ENCODE peak calls at places on chromosomes 16 and 17, in four cellular contexts. Z is prostate gland, G is left lung, K is astrocyte. Q is an unnamed sample.

GRCh38 chr16:58339452-58339938 is 44.7 kb upstream of the PRSS54 start:
- DNase-seq in Z (no peak), G (no peak), K (peak; percentile 12), Q (no peak)

GRCh38 chr17:21539146-21539545 is 153.2 kb upstream of the KCNJ18 start:
- DNase-seq in Z (no peak), G (no peak), K (peak; percentile 4), Q (no peak)

GRCh38 chr16:20308801-20309590 is 18.3 kb downstream of the GP2 start:
- DNase-seq in Z (no peak), G (no peak), K (no peak), Q (no peak)

GRCh38 chr16:74449470-74449869 is 28.2 kb upstream of the CLEC18B start:
- DNase-seq in Z (no peak), G (no peak), K (no peak), Q (no peak)

GRCh38 chr17:31699281-31699680 is 159.8 kb downstream of the COPRS start:
- DNase-seq in Z (no peak), G (no peak), K (peak; percentile 23), Q (no peak)

GRCh38 chr16:14111713-14112538 is 40.8 kb downstream of the MRTFB start:
- DNase-seq in Z (peak; percentile 74), G (peak; percentile 36), K (no peak), Q (peak; percentile 77)

GRCh38 chr17:39808409-39808997 is 55.6 kb downstream of the IKZF3 start:
- DNase-seq in Z (peak; percentile 16), G (no peak), K (no peak), Q (no peak)

GRCh38 chr16:71916397-71916920 is 21.1 kb downstream of the IST1 start:
- DNase-seq in Z (no peak), G (no peak), K (peak; percentile 64), Q (no peak)

GRCh38 chr17:45996282-45996937 is 2.6 kb upstream of the STH start:
- DNase-seq in Z (no peak), G (no peak), K (no peak), Q (no peak)

GRCh38 chr17:79714129-79714528 is 16.6 kb upstream of the ENPP7 start:
- DNase-seq in Z (no peak), G (no peak), K (no peak), Q (no peak)

GRCh38 chr17:38616361-38616760 is 10.6 kb upstream of the SRCIN1 start:
- DNase-seq in Z (no peak), G (no peak), K (no peak), Q (no peak)

GRCh38 chr17:42519546-42520444 is 16.2 kb upstream of the NAGLU start:
- DNase-seq in Z (peak; percentile 81), G (peak; percentile 91), K (peak; percentile 99), Q (peak; percentile 96)

GRCh38 chr17:55157165-55157564 is 107.6 kb upstream of the HLF start:
- DNase-seq in Z (no peak), G (no peak), K (peak; percentile 80), Q (no peak)

GRCh38 chr16:30063893-30064745 is 1.4 kb upstream of the ALDOA start:
- DNase-seq in Z (peak; percentile 78), G (peak; percentile 87), K (no peak), Q (peak; percentile 88)

GRCh38 chr17:67689534-67690177 is 28.1 kb upstream of the NOL11 start:
- DNase-seq in Z (peak; percentile 74), G (no peak), K (peak; percentile 48), Q (no peak)

GRCh38 chr17:58227733-58228132 is 8.7 kb upstream of the MKS1 start:
- DNase-seq in Z (no peak), G (no peak), K (no peak), Q (no peak)

GRCh38 chr16:81486555-81487061 is 42.0 kb downstream of the CMIP start:
- DNase-seq in Z (no peak), G (no peak), K (peak; percentile 73), Q (peak; percentile 85)

GRCh38 chr16:81485225-81485624 is 40.6 kb downstream of the CMIP start:
- DNase-seq in Z (no peak), G (no peak), K (no peak), Q (no peak)

GRCh38 chr16:81487301-81487720 is 42.7 kb downstream of the CMIP start:
- DNase-seq in Z (no peak), G (no peak), K (peak; percentile 68), Q (no peak)

GRCh38 chr16:81483970-81484595 is 39.5 kb downstream of the CMIP start:
- DNase-seq in Z (no peak), G (no peak), K (no peak), Q (no peak)

GRCh38 chr16:81485824-81486554 is 41.4 kb downstream of the CMIP start:
- DNase-seq in Z (no peak), G (no peak), K (peak; percentile 50), Q (no peak)
- H3K4me1 ChIP-seq in Z (no peaks in the 10 kb centered on the region), G (peaks cover 97% of the 10 kb centered on the region), K (peaks cover 33% of the 10 kb centered on the region), Q (no peaks in the 10 kb centered on the region)

GRCh38 chr17:82300707-82301270 is 16.6 kb downstream of the CD7 start:
- DNase-seq in Z (peak; percentile 50), G (peak; percentile 64), K (no peak), Q (peak; percentile 91)
- H3K4me3 ChIP-seq in Z (no peak overlapping the region), G (no peak overlapping the region), K (no peak overlapping the region), Q (no peak overlapping the region)

GRCh38 chr16:87528690-87529579 is 36.1 kb upstream of the ZCCHC14 start:
- DNase-seq in Z (no peak), G (no peak), K (no peak), Q (no peak)
- H3K9me3 ChIP-seq in Z (no peaks in the 10 kb centered on the region), G (peaks cover 33% of the 10 kb centered on the region), K (peaks cover 13% of the 10 kb centered on the region), Q (no peaks in the 10 kb centered on the region)

GRCh38 chr16:88454315-88455057 is 1.4 kb downstream of the ZFPM1 start:
- DNase-seq in Z (no peak), G (peak; percentile 49), K (no peak), Q (no peak)
- H3K4me1 ChIP-seq in Z (peaks cover 7% of the 10 kb centered on the region), G (peaks cover 40% of the 10 kb centered on the region), K (peaks cover 36% of the 10 kb centered on the region), Q (no peaks in the 10 kb centered on the region)